ENCODE peak calls at places on chromosomes 5 and 9, in six cellular contexts. One of them, this sample, is unnamed.

GRCh38 chr5:10607666-10608442 is 44.0 kb downstream of the ANKRD33B start:
- DNase-seq in fibroblast of pulmonary artery: peak
- DNase-seq in posterior vena cava: peak
- DNase-seq in OCI-LY7: peak
- DNase-seq in amygdala: no peak
- DNase-seq in fibroblast of villous mesenchyme: peak
- DNase-seq in this sample: no peak

GRCh38 chr9:86099695-86100364 is 472 bp upstream of the GOLM1 start:
- DNase-seq in fibroblast of pulmonary artery: peak
- DNase-seq in posterior vena cava: peak
- DNase-seq in OCI-LY7: no peak
- DNase-seq in amygdala: no peak
- DNase-seq in fibroblast of villous mesenchyme: peak
- DNase-seq in this sample: no peak

GRCh38 chr5:9545959-9546851 is at the start of gene SEMA5A:
- DNase-seq in fibroblast of pulmonary artery: peak
- DNase-seq in posterior vena cava: peak
- DNase-seq in OCI-LY7: no peak
- DNase-seq in amygdala: peak
- DNase-seq in fibroblast of villous mesenchyme: peak
- DNase-seq in this sample: peak

GRCh38 chr9:137406876-137407589 is 15.9 kb downstream of the EXD3 start:
- DNase-seq in fibroblast of pulmonary artery: peak
- DNase-seq in posterior vena cava: no peak
- DNase-seq in OCI-LY7: no peak
- DNase-seq in amygdala: peak
- DNase-seq in fibroblast of villous mesenchyme: peak
- DNase-seq in this sample: peak

GRCh38 chr5:126138475-126139005 is 284.7 kb upstream of the GRAMD2B start:
- DNase-seq in fibroblast of pulmonary artery: peak
- DNase-seq in posterior vena cava: no peak
- DNase-seq in OCI-LY7: no peak
- DNase-seq in amygdala: no peak
- DNase-seq in fibroblast of villous mesenchyme: peak
- DNase-seq in this sample: no peak

GRCh38 chr5:18799482-18800128 is 1165.3 kb downstream of the TAF11L14 start:
- DNase-seq in fibroblast of pulmonary artery: no peak
- DNase-seq in posterior vena cava: no peak
- DNase-seq in OCI-LY7: no peak
- DNase-seq in amygdala: no peak
- DNase-seq in fibroblast of villous mesenchyme: no peak
- DNase-seq in this sample: no peak

GRCh38 chr5:79235578-79236363 is at the start of gene JMY:
- DNase-seq in fibroblast of pulmonary artery: peak
- DNase-seq in posterior vena cava: peak
- DNase-seq in OCI-LY7: peak
- DNase-seq in amygdala: peak
- DNase-seq in fibroblast of villous mesenchyme: peak
- DNase-seq in this sample: peak

GRCh38 chr5:144144956-144145751 is 25.3 kb downstream of the YIPF5 start:
- DNase-seq in fibroblast of pulmonary artery: peak
- DNase-seq in posterior vena cava: no peak
- DNase-seq in OCI-LY7: no peak
- DNase-seq in amygdala: no peak
- DNase-seq in fibroblast of villous mesenchyme: no peak
- DNase-seq in this sample: no peak

GRCh38 chr9:126116351-126117157 is 210.1 kb upstream of the MVB12B start:
- DNase-seq in fibroblast of pulmonary artery: no peak
- DNase-seq in posterior vena cava: peak
- DNase-seq in OCI-LY7: no peak
- DNase-seq in amygdala: no peak
- DNase-seq in fibroblast of villous mesenchyme: no peak
- DNase-seq in this sample: no peak

GRCh38 chr5:97162045-97162444 is 19.6 kb upstream of the LIX1 start:
- DNase-seq in fibroblast of pulmonary artery: peak
- DNase-seq in posterior vena cava: no peak
- DNase-seq in OCI-LY7: peak
- DNase-seq in amygdala: peak
- DNase-seq in fibroblast of villous mesenchyme: peak
- DNase-seq in this sample: no peak

GRCh38 chr5:59089767-59090166 is 506.9 kb downstream of the RAB3C start:
- DNase-seq in fibroblast of pulmonary artery: peak
- DNase-seq in posterior vena cava: no peak
- DNase-seq in OCI-LY7: no peak
- DNase-seq in amygdala: no peak
- DNase-seq in fibroblast of villous mesenchyme: peak
- DNase-seq in this sample: no peak

GRCh38 chr9:91948423-91949292 is 1.4 kb downstream of the ROR2 start:
- DNase-seq in fibroblast of pulmonary artery: peak
- DNase-seq in posterior vena cava: no peak
- DNase-seq in OCI-LY7: no peak
- DNase-seq in amygdala: no peak
- DNase-seq in fibroblast of villous mesenchyme: peak
- DNase-seq in this sample: no peak

GRCh38 chr5:150469718-150470470 is 20.4 kb upstream of the RPS14 start:
- DNase-seq in fibroblast of pulmonary artery: peak
- DNase-seq in posterior vena cava: no peak
- DNase-seq in OCI-LY7: no peak
- DNase-seq in amygdala: no peak
- DNase-seq in fibroblast of villous mesenchyme: peak
- DNase-seq in this sample: no peak

GRCh38 chr5:137142371-137143243 is 356.5 kb downstream of the SPOCK1 start:
- DNase-seq in fibroblast of pulmonary artery: peak
- DNase-seq in posterior vena cava: peak
- DNase-seq in OCI-LY7: no peak
- DNase-seq in amygdala: no peak
- DNase-seq in fibroblast of villous mesenchyme: peak
- DNase-seq in this sample: no peak

GRCh38 chr5:91079037-91079436 is 304.1 kb downstream of the ARRDC3 start:
- DNase-seq in fibroblast of pulmonary artery: peak
- DNase-seq in posterior vena cava: no peak
- DNase-seq in OCI-LY7: no peak
- DNase-seq in amygdala: no peak
- DNase-seq in fibroblast of villous mesenchyme: peak
- DNase-seq in this sample: no peak

GRCh38 chr5:27015758-27016157 is 22.6 kb downstream of the CDH9 start:
- DNase-seq in fibroblast of pulmonary artery: no peak
- DNase-seq in posterior vena cava: no peak
- DNase-seq in OCI-LY7: no peak
- DNase-seq in amygdala: no peak
- DNase-seq in fibroblast of villous mesenchyme: no peak
- DNase-seq in this sample: no peak

GRCh38 chr9:77606526-77606925 is 41.6 kb downstream of the GNA14 start:
- DNase-seq in fibroblast of pulmonary artery: no peak
- DNase-seq in posterior vena cava: no peak
- DNase-seq in OCI-LY7: no peak
- DNase-seq in amygdala: no peak
- DNase-seq in fibroblast of villous mesenchyme: no peak
- DNase-seq in this sample: no peak

GRCh38 chr5:114377946-114378345 is 16.1 kb downstream of the KCNN2 start:
- DNase-seq in fibroblast of pulmonary artery: no peak
- DNase-seq in posterior vena cava: no peak
- DNase-seq in OCI-LY7: no peak
- DNase-seq in amygdala: no peak
- DNase-seq in fibroblast of villous mesenchyme: no peak
- DNase-seq in this sample: no peak

GRCh38 chr5:26415987-26416386 is 622.4 kb downstream of the CDH9 start:
- DNase-seq in fibroblast of pulmonary artery: no peak
- DNase-seq in posterior vena cava: no peak
- DNase-seq in OCI-LY7: no peak
- DNase-seq in amygdala: no peak
- DNase-seq in fibroblast of villous mesenchyme: no peak
- DNase-seq in this sample: no peak

GRCh38 chr9:95505676-95506437 is 10.9 kb downstream of the PTCH1 start:
- DNase-seq in fibroblast of pulmonary artery: peak
- DNase-seq in posterior vena cava: no peak
- DNase-seq in OCI-LY7: peak
- DNase-seq in amygdala: peak
- DNase-seq in fibroblast of villous mesenchyme: peak
- DNase-seq in this sample: no peak

GRCh38 chr5:29077451-29077850 is 2039.1 kb upstream of the CDH9 start:
- DNase-seq in fibroblast of pulmonary artery: no peak
- DNase-seq in posterior vena cava: no peak
- DNase-seq in OCI-LY7: no peak
- DNase-seq in amygdala: no peak
- DNase-seq in fibroblast of villous mesenchyme: peak
- DNase-seq in this sample: no peak

GRCh38 chr5:82365744-82366228 is 87.6 kb upstream of the RPS23 start:
- DNase-seq in fibroblast of pulmonary artery: peak
- DNase-seq in posterior vena cava: no peak
- DNase-seq in OCI-LY7: no peak
- DNase-seq in amygdala: no peak
- DNase-seq in fibroblast of villous mesenchyme: peak
- DNase-seq in this sample: no peak

GRCh38 chr5:52725065-52725746 is 62.5 kb upstream of the ITGA1 start:
- DNase-seq in fibroblast of pulmonary artery: peak
- DNase-seq in posterior vena cava: no peak
- DNase-seq in OCI-LY7: no peak
- DNase-seq in amygdala: no peak
- DNase-seq in fibroblast of villous mesenchyme: peak
- DNase-seq in this sample: no peak

GRCh38 chr9:89185980-89186379 is 7.4 kb upstream of the SHC3 start:
- DNase-seq in fibroblast of pulmonary artery: peak
- DNase-seq in posterior vena cava: no peak
- DNase-seq in OCI-LY7: peak
- DNase-seq in amygdala: no peak
- DNase-seq in fibroblast of villous mesenchyme: peak
- DNase-seq in this sample: no peak

GRCh38 chr9:129412814-129413536 is 207.9 kb downstream of the C9orf50 start:
- DNase-seq in fibroblast of pulmonary artery: peak
- DNase-seq in posterior vena cava: peak
- DNase-seq in OCI-LY7: no peak
- DNase-seq in amygdala: peak
- DNase-seq in fibroblast of villous mesenchyme: peak
- DNase-seq in this sample: peak

GRCh38 chr5:113218200-113218599 is 216.6 kb downstream of the TSSK1B start:
- DNase-seq in fibroblast of pulmonary artery: no peak
- DNase-seq in posterior vena cava: no peak
- DNase-seq in OCI-LY7: no peak
- DNase-seq in amygdala: no peak
- DNase-seq in fibroblast of villous mesenchyme: no peak
- DNase-seq in this sample: no peak

GRCh38 chr9:91001146-91001611 is 199.6 kb downstream of the SYK start:
- DNase-seq in fibroblast of pulmonary artery: peak
- DNase-seq in posterior vena cava: no peak
- DNase-seq in OCI-LY7: no peak
- DNase-seq in amygdala: no peak
- DNase-seq in fibroblast of villous mesenchyme: no peak
- DNase-seq in this sample: no peak